ENCODE peak calls at places on chromosomes 5 and 9, in seven cellular contexts. P is upper lobe of right lung, C is fibroblast of lung, R is pancreas, W is mammary epithelial cell, H is IMR-90, Q is RWPE2. V is an unnamed sample. For H3K27me3, the result is how much of the 10 kb centered on the place peaks cover.

GRCh38 chr5:122351416-122352157 is 39.5 kb downstream of the SNCAIP start:
- DNase-seq in P (no peak), C (peak), R (no peak), W (no peak), H (peak), Q (no peak), V (no peak)

GRCh38 chr5:23042231-23042630 is 189.1 kb upstream of the CDH12 start:
- DNase-seq in P (no peak), C (no peak), R (no peak), W (no peak), H (no peak), Q (no peak), V (no peak)

GRCh38 chr5:132470596-132470995 is 20.0 kb downstream of the IRF1 start:
- DNase-seq in P (peak), C (no peak), R (no peak), W (no peak), H (no peak), Q (peak), V (no peak)

GRCh38 chr5:1547236-1547635 is 23.5 kb upstream of the LPCAT1 start:
- DNase-seq in P (no peak), C (no peak), R (no peak), W (no peak), H (no peak), Q (peak), V (no peak)

GRCh38 chr9:76298497-76299144 is 95.6 kb downstream of the RFK start:
- DNase-seq in P (no peak), C (no peak), R (no peak), W (peak), H (no peak), Q (no peak), V (no peak)

GRCh38 chr5:54867310-54867944 is 118.0 kb downstream of the ESM1 start:
- DNase-seq in P (no peak), C (peak), R (no peak), W (peak), H (peak), Q (no peak), V (no peak)

GRCh38 chr5:132049559-132049958 is 10.9 kb upstream of the IL3 start:
- DNase-seq in P (no peak), C (no peak), R (no peak), W (no peak), H (no peak), Q (no peak), V (no peak)

GRCh38 chr5:150266807-150267408 is 22.7 kb downstream of the CAMK2A start:
- DNase-seq in P (no peak), C (no peak), R (peak), W (no peak), H (no peak), Q (no peak), V (no peak)

GRCh38 chr5:5270958-5271605 is 131.0 kb downstream of the ADAMTS16 start:
- DNase-seq in P (peak), C (peak), R (peak), W (peak), H (peak), Q (peak), V (no peak)

GRCh38 chr9:69180670-69181069 is 6.6 kb downstream of the TJP2 start:
- DNase-seq in P (no peak), C (peak), R (no peak), W (peak), H (peak), Q (peak), V (peak)

GRCh38 chr9:137429974-137430722 is 7.0 kb downstream of the NOXA1 start:
- DNase-seq in P (peak), C (no peak), R (peak), W (no peak), H (no peak), Q (no peak), V (no peak)

GRCh38 chr5:167720201-167720600 is 571.2 kb upstream of the WWC1 start:
- DNase-seq in P (no peak), C (no peak), R (no peak), W (no peak), H (peak), Q (no peak), V (no peak)

GRCh38 chr5:107610795-107611194 is 59.9 kb downstream of the EFNA5 start:
- DNase-seq in P (no peak), C (no peak), R (no peak), W (no peak), H (no peak), Q (no peak), V (no peak)

GRCh38 chr5:77643654-77644404 is 5.3 kb upstream of the OTP start:
- DNase-seq in P (no peak), C (no peak), R (no peak), W (no peak), H (no peak), Q (no peak), V (no peak)

GRCh38 chr5:157278319-157279037 is 12.6 kb downstream of the CYFIP2 start:
- DNase-seq in P (no peak), C (no peak), R (no peak), W (no peak), H (no peak), Q (no peak), V (no peak)

GRCh38 chr5:149735066-149735465 is 5.0 kb downstream of the PPARGC1B start:
- DNase-seq in P (no peak), C (no peak), R (no peak), W (peak), H (no peak), Q (no peak), V (no peak)

GRCh38 chr5:100444961-100445360 is 90.2 kb upstream of the FAM174A start:
- DNase-seq in P (no peak), C (no peak), R (no peak), W (no peak), H (peak), Q (no peak), V (no peak)

DNA sequence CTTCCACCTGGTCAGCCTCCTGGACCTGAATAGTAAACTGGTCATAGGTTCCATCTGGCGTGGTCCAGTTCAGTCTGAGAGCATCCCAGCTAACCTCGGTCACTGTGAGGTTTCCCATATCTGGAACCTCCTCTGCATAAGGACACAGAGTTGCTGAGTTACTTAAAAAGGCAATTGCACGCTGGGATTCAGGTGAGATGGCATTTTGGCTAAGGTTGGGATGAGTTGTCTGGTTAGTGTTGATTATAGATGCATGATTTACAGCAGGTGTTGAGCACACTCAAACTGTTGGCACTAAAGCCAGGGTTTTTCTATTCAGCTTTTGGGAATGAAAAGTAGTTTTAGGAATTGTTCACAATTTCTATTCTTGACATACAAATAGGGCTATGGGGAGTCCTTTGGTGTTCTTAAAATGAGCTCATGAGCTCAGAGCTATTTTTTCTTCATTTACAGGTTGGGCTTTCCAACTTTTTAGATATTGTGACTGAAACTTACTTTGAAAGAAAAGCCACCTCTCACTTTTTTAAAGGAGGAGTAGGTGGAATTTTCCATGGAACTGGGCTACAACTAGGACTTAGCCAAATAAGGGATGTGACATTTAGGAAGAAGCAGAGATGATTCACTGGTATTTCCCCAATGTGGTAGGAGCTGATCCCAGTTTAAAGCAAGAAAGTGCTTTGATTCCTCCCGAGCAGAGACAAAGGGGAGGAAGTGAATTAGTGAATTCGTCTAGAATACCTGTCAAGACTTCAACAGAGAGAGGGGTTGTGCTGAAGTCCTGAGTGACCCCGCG is 54.7 kb downstream of the TNC start:
- DNase-seq in P (no peak), C (peak), R (no peak), W (peak), H (peak), Q (no peak), V (no peak)
- H3K27ac ChIP-seq in P (no peak), C (no peak), R (no peak), W (no peak), H (peak), Q (no peak), V (no peak)

DNA sequence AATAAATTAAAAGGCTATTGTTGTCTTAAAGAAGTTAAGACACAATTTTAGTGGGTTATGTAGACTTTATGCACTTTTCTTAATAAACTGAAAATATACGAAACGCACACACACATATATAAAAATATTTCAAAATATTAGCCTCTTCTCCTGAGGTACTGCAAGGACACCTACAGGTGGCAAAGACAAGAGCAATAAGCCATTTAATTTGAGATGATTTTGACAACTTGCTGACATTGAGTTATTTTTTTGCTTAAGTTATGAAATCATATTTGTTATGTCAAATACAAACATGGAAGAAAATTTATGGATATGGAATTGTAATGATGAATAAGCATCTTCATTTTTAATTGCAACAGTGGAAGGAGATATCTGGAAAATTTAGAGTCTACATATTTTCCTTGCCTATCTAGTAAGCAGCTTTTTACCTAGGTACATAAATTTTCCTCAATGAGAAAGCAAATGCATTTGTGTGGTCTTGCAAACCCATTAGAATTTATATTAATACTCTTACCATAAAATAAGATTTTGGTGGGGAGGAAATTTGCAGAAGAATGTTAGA is 301.6 kb downstream of the ISL1 start:
- DNase-seq in P (no peak), C (no peak), R (no peak), W (no peak), H (no peak), Q (no peak), V (no peak)
- TF ChIP-seq CTCF in P (no peak), C (no peak), R (no peak), W (peak), H (no peak), Q (peak), V (no peak)

GRCh38 chr9:93181672-93182435 is 2.1 kb upstream of the WNK2 start:
- DNase-seq in P (no peak), C (no peak), R (no peak), W (no peak), H (no peak), Q (no peak), V (no peak)
- H3K27me3 ChIP-seq in P (under half), C (under half), R (under half), W (under half), H (half or more), Q (under half), V (under half)

DNA sequence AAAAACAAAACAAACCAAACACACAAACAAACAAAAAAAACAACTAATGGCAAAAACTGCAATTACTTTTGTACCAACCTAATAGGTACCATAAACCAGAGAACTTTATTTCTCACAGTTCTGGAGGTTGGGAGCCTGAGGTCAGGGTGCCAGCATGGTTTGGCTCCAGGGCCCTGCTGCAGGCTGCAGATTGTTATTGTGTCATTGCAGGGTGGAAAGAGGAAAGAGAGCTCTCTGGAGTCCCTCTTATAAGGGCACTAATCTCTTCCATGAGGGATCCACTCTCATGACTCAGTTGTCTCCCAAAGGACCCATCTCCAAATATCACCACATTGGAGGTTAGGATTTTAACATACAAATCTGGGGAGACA is 64.9 kb upstream of the CPEB4 start:
- DNase-seq in P (no peak), C (no peak), R (no peak), W (no peak), H (no peak), Q (no peak), V (no peak)
- H3K27ac ChIP-seq in P (no peak), C (no peak), R (peak), W (no peak), H (no peak), Q (no peak), V (no peak)

DNA sequence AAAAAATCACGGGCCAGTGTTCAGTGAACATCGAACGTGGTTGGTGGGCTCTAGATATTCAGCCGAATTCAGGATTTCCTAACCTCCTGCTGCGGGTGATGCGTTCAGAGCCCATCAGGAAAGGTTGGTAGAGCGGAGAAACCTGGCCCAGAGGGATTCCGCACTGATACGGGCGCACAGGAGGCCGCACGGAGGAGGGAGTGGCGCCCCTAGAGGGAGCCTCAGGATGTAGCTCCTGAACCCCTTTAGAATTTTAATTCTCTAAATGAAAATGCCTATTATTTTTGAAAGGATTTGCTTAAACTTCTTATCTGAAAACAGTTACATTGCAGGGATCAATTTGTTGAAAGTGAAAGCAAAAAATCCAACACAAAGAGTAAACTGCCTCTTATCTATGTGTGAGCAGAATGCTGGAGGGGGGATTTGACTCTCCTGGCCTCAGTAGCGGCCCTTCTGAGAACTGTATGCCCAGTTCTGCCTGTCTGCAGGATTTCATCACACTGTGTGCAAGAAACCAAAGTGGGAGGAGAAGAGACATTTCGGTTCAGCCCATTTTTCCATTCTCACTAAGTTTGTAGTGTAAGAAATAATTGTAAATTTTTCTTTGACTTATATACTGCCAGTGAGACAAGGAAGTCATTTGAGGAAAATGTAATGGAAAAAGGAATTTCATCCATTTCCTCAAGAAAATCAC is 75.9 kb downstream of the TENT4A start:
- DNase-seq in P (no peak), C (no peak), R (no peak), W (no peak), H (no peak), Q (no peak), V (no peak)
- TF ChIP-seq CTCF in P (no peak), C (peak), R (no peak), W (no peak), H (peak), Q (no peak), V (no peak)

GRCh38 chr5:93635991-93636390 is 53.0 kb downstream of the NR2F1 start:
- DNase-seq in P (no peak), C (no peak), R (no peak), W (no peak), H (no peak), Q (no peak), V (no peak)
- H3K27me3 ChIP-seq in P (under half), C (under half), R (under half), W (under half), H (under half), Q (under half), V (under half)

DNA sequence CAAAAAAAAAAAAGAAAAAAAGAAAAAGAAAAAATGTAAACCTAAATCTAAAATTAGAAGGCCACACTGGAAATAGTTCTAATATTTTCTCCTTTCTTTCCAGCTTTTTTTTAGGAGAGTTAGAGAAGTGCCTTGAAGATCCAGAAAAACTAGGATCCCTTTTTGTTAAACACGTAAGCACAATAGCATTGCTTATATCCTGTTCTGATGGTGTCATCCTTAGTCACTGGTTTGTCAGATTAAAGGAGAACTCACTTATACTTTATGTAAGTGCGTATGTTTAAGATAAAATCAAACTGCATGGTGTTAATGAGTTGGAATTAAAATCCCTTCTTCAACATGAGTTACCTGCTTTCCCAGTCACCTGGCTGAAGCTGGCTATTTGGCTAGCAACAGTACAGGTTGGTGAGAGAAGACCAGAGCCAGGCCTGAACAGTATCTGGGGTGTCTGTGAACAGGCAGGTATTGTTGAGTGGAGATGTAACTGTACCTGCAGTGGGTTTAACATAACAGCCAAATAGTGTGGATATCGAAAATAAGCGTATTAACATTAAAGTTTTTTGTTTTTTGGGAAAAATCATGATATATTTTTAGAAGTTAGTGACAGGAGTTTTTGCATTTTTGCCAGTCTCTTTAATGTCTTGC is 104.7 kb upstream of the OTULINL start:
- DNase-seq in P (no peak), C (peak), R (no peak), W (peak), H (peak), Q (no peak), V (no peak)
- H3K27ac ChIP-seq in P (no peak), C (peak), R (no peak), W (peak), H (peak), Q (peak), V (no peak)

V was measured in CD4-positive, alpha-beta T cell.